ENCODE peak calls at places on chromosome 4, in four cellular contexts. I is Peyer's patch, C is uterus, B is tibial nerve. J is an unnamed sample.

GRCh38 chr4:75180790-75181776 is 248.2 kb downstream of the PARM1 start:
- DNase-seq in I (peak), C (no peak), B (no peak), J (no peak)

GRCh38 chr4:2337131-2337723 is 75.3 kb upstream of the MXD4 start:
- DNase-seq in I (no peak), C (no peak), B (no peak), J (no peak)

GRCh38 chr4:58590714-58591113 is 1480.5 kb upstream of the IGFBP7 start:
- DNase-seq in I (no peak), C (no peak), B (no peak), J (no peak)

GRCh38 chr4:65670331-65671031 is at the start of gene EPHA5:
- DNase-seq in I (no peak), C (peak), B (peak), J (peak)

GRCh38 chr4:110155632-110156031 is 42.8 kb downstream of the ELOVL6 start:
- DNase-seq in I (no peak), C (no peak), B (no peak), J (no peak)

GRCh38 chr4:13109536-13109935 is 374.6 kb downstream of the RAB28 start:
- DNase-seq in I (no peak), C (no peak), B (no peak), J (no peak)

GRCh38 chr4:101031971-101032370 is 315.4 kb downstream of the PPP3CA start:
- DNase-seq in I (no peak), C (no peak), B (no peak), J (no peak)

GRCh38 chr4:146098397-146098796 is 77.1 kb upstream of the LSM6 start:
- DNase-seq in I (no peak), C (no peak), B (no peak), J (no peak)

GRCh38 chr4:161595230-161595771 is 568.5 kb downstream of the FSTL5 start:
- DNase-seq in I (no peak), C (no peak), B (no peak), J (no peak)

GRCh38 chr4:150315691-150316090 is 237.4 kb downstream of the DCLK2 start:
- DNase-seq in I (no peak), C (no peak), B (no peak), J (no peak)

GRCh38 chr4:83255584-83255983 is 29.0 kb downstream of the COQ2 start:
- DNase-seq in I (no peak), C (no peak), B (no peak), J (no peak)

GRCh38 chr4:21947768-21948346 is 715 bp downstream of the KCNIP4 start:
- DNase-seq in I (no peak), C (no peak), B (no peak), J (no peak)

GRCh38 chr4:120929847-120930246 is 7.3 kb upstream of the PRDM5 start:
- DNase-seq in I (no peak), C (no peak), B (no peak), J (no peak)

GRCh38 chr4:144732584-144733130 is 86.7 kb downstream of the HHIP start:
- DNase-seq in I (no peak), C (no peak), B (no peak), J (no peak)

GRCh38 chr4:94036964-94037363 is 170.7 kb upstream of the SMARCAD1 start:
- DNase-seq in I (no peak), C (no peak), B (no peak), J (no peak)

GRCh38 chr4:131002132-131002531 is 1906.2 kb downstream of the C4orf33 start:
- DNase-seq in I (no peak), C (no peak), B (no peak), J (no peak)

GRCh38 chr4:154589296-154590197 is 995 bp downstream of the FGA start:
- DNase-seq in I (no peak), C (no peak), B (no peak), J (no peak)

GRCh38 chr4:154588198-154588597 is 2.3 kb downstream of the FGA start:
- DNase-seq in I (no peak), C (no peak), B (no peak), J (no peak)

GRCh38 chr4:154593868-154594267 is 3.3 kb upstream of the FGA start:
- DNase-seq in I (no peak), C (no peak), B (no peak), J (no peak)

GRCh38 chr4:154591890-154592289 is 1.3 kb upstream of the FGA start:
- DNase-seq in I (no peak), C (no peak), B (no peak), J (no peak)

GRCh38 chr4:154590329-154591006 is at the start of gene FGA:
- DNase-seq in I (no peak), C (no peak), B (no peak), J (no peak)
- H3K4me3 ChIP-seq in I (no peak), C (no peak), B (no peak), J (no peak)

DNA sequence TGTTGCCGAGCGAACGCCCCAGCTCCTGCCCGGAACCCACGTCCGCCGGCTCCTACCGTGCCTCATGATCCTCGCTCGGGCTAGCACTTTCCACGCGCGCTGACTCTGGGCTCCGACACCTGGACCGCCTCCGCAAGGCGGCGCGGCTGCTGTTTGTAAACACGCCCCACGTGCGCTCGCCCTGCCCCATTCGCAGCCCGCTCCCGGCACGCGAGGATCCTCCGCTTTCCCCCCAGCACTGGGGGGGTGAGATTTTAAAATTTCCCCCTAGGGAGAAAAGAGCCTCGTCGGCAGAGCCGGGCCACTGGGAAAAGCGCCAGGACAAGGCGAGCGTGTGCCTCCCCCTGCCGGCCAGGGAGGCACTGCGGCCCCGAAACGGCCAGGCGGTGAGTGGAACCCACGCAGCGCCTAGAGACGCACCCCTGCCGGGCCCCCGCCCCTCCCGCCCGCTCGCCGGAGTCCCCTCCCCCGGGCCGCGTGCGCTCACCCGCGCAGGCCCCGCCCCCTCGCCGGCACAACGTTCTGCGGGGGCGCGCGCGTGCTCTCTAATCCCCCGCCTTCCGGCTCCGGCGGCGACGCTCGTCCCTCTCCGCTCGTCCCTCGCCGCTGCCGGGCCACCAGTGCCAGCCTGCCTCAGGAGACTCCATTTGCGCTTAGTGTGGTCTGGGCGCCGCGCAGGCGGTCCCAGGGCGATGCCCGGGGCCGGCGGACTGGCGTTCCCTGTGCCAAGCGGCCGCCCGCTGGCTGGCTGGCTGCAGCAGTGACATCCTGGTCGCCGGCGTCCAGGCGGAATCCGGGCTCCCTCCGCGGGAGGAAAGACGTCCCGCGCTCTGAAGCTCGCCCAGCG is at the start of gene TIGD2:
- DNase-seq in I (peak), C (peak), B (peak), J (peak)
- TF ChIP-seq POLR2A in I (peak), C (peak), B (no peak), J (no peak)

GRCh38 chr4:7195546-7196282 is 3.4 kb downstream of the SORCS2 start:
- DNase-seq in I (peak), C (no peak), B (peak), J (peak)

GRCh38 chr4:7196283-7196651 is 3.9 kb downstream of the SORCS2 start:
- DNase-seq in I (no peak), C (no peak), B (peak), J (peak)

GRCh38 chr4:7193040-7193958 is 961 bp downstream of the SORCS2 start:
- DNase-seq in I (peak), C (no peak), B (peak), J (peak)

GRCh38 chr4:7195138-7195510 is 2.8 kb downstream of the SORCS2 start:
- DNase-seq in I (peak), C (no peak), B (peak), J (peak)

GRCh38 chr4:7194251-7195137 is 2.2 kb downstream of the SORCS2 start:
- DNase-seq in I (peak), C (no peak), B (peak), J (peak)
- TF ChIP-seq CTCF in I (no peak), C (peak), B (peak), J (peak)

GRCh38 chr4:168879178-168879577 is 130.9 kb downstream of the CBR4 start:
- DNase-seq in I (no peak), C (no peak), B (no peak), J (no peak)

GRCh38 chr4:168877407-168877778 is 132.7 kb downstream of the CBR4 start:
- DNase-seq in I (no peak), C (no peak), B (no peak), J (no peak)

GRCh38 chr4:168880087-168880675 is 129.9 kb downstream of the CBR4 start:
- DNase-seq in I (no peak), C (no peak), B (no peak), J (no peak)

GRCh38 chr4:168876106-168876505 is 133.9 kb downstream of the CBR4 start:
- DNase-seq in I (no peak), C (no peak), B (no peak), J (no peak)

GRCh38 chr4:168877779-168878491 is 132.1 kb downstream of the CBR4 start:
- DNase-seq in I (no peak), C (no peak), B (peak), J (peak)
- H3K4me3 ChIP-seq in I (peak), C (no peak), B (peak), J (peak)

DNA sequence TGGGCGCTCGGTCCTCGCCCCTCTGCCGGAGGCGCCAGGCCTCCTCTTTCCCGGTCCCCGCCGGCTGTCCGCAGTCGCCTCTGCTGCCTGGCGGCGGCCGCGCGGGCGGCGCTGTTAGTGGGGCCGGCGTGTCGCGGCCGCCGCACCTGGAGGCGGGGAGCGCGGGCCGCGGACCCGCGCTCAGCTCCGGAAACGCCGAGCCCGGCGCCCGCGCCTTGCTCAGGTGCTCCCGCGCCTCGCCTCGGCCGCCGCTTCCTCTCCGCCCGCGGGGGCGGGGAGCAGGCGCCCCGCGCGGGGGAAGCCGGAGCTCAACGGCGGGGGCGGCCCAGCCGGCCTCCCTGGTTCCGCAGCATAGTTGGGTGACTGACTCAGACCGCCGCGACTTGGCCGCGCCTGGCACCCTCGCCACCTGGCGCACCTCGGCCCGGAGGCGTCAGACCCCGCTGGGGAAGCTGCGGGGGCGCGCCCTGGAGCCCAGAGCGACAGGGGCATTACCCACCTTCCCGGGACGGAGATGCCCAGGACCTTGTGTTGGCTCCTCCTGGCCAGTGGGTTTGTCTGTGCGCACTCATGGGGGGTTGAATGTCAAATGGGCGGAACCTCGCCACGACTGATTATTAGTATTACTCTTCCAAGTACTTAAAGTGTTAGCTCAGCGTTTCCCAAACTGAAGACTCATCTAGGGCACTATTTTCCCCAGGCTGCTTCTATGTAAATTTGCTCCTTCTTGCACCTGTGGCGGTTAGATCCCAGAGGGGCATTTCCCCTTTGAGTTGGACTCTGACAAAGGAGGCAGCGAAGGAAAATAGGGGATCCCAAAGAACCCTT is at the start of gene ARAP2:
- DNase-seq in I (peak), C (peak), B (no peak), J (peak)
- TF ChIP-seq POLR2A in I (peak), C (peak), B (no peak), J (no peak)

GRCh38 chr4:80619070-80619674 is 283.6 kb downstream of the CFAP299 start:
- DNase-seq in I (peak), C (no peak), B (no peak), J (peak)
- TF ChIP-seq CTCF in I (no peak), C (no peak), B (no peak), J (peak)

GRCh38 chr4:182555997-182556418 is 312.8 kb downstream of the TENM3 start:
- DNase-seq in I (no peak), C (peak), B (no peak), J (no peak)
- H3K4me3 ChIP-seq in I (no peak), C (no peak), B (no peak), J (no peak)

DNA sequence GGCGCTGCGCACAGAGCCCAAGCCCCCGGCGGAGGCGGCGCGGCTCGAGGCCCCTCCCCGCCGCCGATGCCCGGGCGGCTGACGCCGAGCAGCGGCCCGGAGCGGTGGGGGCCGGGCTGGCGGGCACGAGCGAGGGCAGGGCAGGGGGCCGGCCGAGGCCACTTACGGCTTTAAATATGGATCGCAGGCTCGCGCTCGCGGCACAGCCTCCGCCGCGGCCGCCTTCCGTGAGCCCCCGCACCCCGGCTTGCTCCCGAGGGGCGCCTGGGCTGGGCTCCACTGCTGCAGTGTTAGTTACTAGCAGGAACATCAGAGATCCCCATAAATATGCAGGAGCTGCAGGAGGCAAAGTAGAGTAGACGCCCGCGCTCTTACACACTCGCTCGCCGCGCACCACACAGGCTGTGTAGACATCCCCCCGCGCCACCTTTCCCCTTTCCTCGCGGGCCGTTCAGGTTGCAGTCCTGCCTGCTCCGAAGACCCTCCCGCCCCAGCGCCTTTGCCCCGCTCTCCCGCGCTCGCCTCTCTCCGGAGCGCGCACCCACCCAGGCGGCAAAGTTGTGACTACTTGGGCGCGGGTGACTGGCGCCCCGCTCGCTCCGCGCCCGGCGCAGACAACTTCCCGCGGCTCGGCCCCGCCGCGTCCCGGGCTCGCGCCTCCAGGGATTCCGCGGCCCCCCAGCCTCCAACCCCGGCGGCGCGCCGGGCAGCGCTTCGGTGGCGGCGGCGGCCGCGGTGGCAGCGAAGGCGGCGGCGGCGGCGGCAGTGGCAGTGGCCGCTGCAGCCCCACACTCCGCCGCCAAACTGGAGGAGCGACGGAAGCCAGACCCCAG is 152.0 kb upstream of the SLC4A4 start:
- DNase-seq in I (peak), C (no peak), B (peak), J (peak)
- TF ChIP-seq POLR2A in I (peak), C (no peak), B (peak), J (no peak)

J was measured in testis.